ENCODE peak calls at places on chromosomes 3 and 15, in four cellular contexts. W is fibroblast of lung, H is psoas muscle, P is right atrium auricular region. U is an unnamed sample. For H3K27me3, the result is how much of the 10 kb centered on the place peaks cover.

GRCh38 chr3:193929373-193929772 is 206.6 kb upstream of the HES1 start:
- DNase-seq in H (no peak), P (no peak), W (no peak), U (no peak)

GRCh38 chr3:159669753-159670152 is 318.9 kb upstream of the IL12A start:
- DNase-seq in W (peak), P (no peak), H (no peak), U (no peak)

GRCh38 chr15:78691873-78692421 is 50.9 kb upstream of the CHRNB4 start:
- DNase-seq in H (no peak), W (no peak), P (no peak), U (no peak)

GRCh38 chr3:131806736-131807135 is 228.1 kb downstream of the CPNE4 start:
- DNase-seq in H (no peak), W (no peak), P (no peak), U (no peak)

GRCh38 chr3:152302521-152303021 is 33.8 kb downstream of the MBNL1 start:
- DNase-seq in P (no peak), W (peak), H (peak), U (peak)

GRCh38 chr15:75785771-75786563 is 57.3 kb upstream of the UBE2Q2 start:
- DNase-seq in W (peak), P (no peak), H (no peak), U (no peak)

GRCh38 chr3:13840456-13840855 is 39.4 kb downstream of the WNT7A start:
- DNase-seq in P (no peak), H (no peak), W (no peak), U (no peak)

GRCh38 chr3:188915137-188915536 is 256.6 kb upstream of the TPRG1 start:
- DNase-seq in W (peak), P (no peak), H (no peak), U (no peak)

GRCh38 chr15:30859091-30859874 is 44.4 kb upstream of the FAN1 start:
- DNase-seq in P (no peak), W (peak), H (no peak), U (peak)

GRCh38 chr15:51076898-51077564 is 17.7 kb downstream of the TNFAIP8L3 start:
- DNase-seq in W (peak), P (peak), H (peak), U (peak)

GRCh38 chr3:54313418-54313817 is 191.1 kb downstream of the CACNA2D3 start:
- DNase-seq in P (no peak), H (no peak), W (no peak), U (no peak)

GRCh38 chr15:85710340-85710842 is 84.3 kb downstream of the KLHL25 start:
- DNase-seq in W (no peak), P (no peak), H (no peak), U (no peak)

GRCh38 chr15:82021992-82022391 is 23.8 kb downstream of the MEX3B start:
- DNase-seq in P (no peak), H (no peak), W (peak), U (peak)

GRCh38 chr15:41936649-41937567 is 35.4 kb downstream of the EHD4 start:
- DNase-seq in W (no peak), H (peak), P (peak), U (peak)

GRCh38 chr3:150341893-150342292 is 66.2 kb upstream of the TSC22D2 start:
- DNase-seq in P (no peak), W (no peak), H (peak), U (no peak)

GRCh38 chr3:126051741-126052140 is 32.2 kb downstream of the SLC41A3 start:
- DNase-seq in W (no peak), H (no peak), P (peak), U (no peak)

GRCh38 chr3:114454592-114455251 is 160.9 kb downstream of the TIGIT start:
- DNase-seq in W (peak), H (no peak), P (no peak), U (no peak)

GRCh38 chr3:18012464-18012863 is 270.0 kb upstream of the TBC1D5 start:
- DNase-seq in P (no peak), W (no peak), H (no peak), U (no peak)

GRCh38 chr3:151918253-151919029 is 45.0 kb downstream of the SUCNR1 start:
- DNase-seq in W (peak), P (no peak), H (no peak), U (peak)

GRCh38 chr15:47514251-47514652 is 203.1 kb upstream of the SEMA6D start:
- DNase-seq in P (no peak), W (peak), H (no peak), U (peak)

GRCh38 chr3:82022836-82023235 is 261.4 kb upstream of the GBE1 start:
- DNase-seq in W (no peak), H (no peak), P (no peak), U (no peak)

GRCh38 chr3:62211675-62212429 is 161.5 kb downstream of the FEZF2 start:
- DNase-seq in W (no peak), P (peak), H (no peak), U (no peak)

GRCh38 chr3:25265284-25265683 is 162.8 kb upstream of the RARB start:
- DNase-seq in H (no peak), W (no peak), P (no peak), U (no peak)

GRCh38 chr15:59306520-59307163 is 66.0 kb downstream of the MYO1E start:
- DNase-seq in P (no peak), H (no peak), W (peak), U (no peak)

GRCh38 chr3:99128740-99129505 is 227.4 kb upstream of the DCBLD2 start:
- DNase-seq in P (no peak), H (no peak), W (peak), U (peak)

GRCh38 chr3:42053476-42053875 is 37.7 kb upstream of the TRAK1 start:
- DNase-seq in P (peak), H (peak), W (no peak), U (no peak)

GRCh38 chr15:65326109-65326508 is 21.6 kb downstream of the RNU5B-1 start:
- DNase-seq in W (no peak), H (peak), P (no peak), U (no peak)

GRCh38 chr15:62734706-62735105 is 307.8 kb upstream of the TPM1 start:
- DNase-seq in W (no peak), P (no peak), H (no peak), U (no peak)

GRCh38 chr15:62297933-62298332 is 132.8 kb upstream of the C2CD4B start:
- DNase-seq in H (no peak), P (no peak), W (no peak), U (no peak)

GRCh38 chr3:184872200-184872599 is 60.2 kb downstream of the VPS8 start:
- DNase-seq in W (no peak), P (no peak), H (no peak), U (no peak)

GRCh38 chr3:177035678-177036077 is 161.6 kb downstream of the TBL1XR1 start:
- DNase-seq in P (no peak), H (no peak), W (no peak), U (no peak)

GRCh38 chr3:80190051-80190450 is 422.3 kb upstream of the ROBO1 start:
- DNase-seq in P (no peak), W (peak), H (no peak), U (peak)

GRCh38 chr3:83655083-83655482 is 1303.7 kb upstream of the CADM2 start:
- DNase-seq in P (no peak), H (no peak), W (no peak), U (no peak)

DNA sequence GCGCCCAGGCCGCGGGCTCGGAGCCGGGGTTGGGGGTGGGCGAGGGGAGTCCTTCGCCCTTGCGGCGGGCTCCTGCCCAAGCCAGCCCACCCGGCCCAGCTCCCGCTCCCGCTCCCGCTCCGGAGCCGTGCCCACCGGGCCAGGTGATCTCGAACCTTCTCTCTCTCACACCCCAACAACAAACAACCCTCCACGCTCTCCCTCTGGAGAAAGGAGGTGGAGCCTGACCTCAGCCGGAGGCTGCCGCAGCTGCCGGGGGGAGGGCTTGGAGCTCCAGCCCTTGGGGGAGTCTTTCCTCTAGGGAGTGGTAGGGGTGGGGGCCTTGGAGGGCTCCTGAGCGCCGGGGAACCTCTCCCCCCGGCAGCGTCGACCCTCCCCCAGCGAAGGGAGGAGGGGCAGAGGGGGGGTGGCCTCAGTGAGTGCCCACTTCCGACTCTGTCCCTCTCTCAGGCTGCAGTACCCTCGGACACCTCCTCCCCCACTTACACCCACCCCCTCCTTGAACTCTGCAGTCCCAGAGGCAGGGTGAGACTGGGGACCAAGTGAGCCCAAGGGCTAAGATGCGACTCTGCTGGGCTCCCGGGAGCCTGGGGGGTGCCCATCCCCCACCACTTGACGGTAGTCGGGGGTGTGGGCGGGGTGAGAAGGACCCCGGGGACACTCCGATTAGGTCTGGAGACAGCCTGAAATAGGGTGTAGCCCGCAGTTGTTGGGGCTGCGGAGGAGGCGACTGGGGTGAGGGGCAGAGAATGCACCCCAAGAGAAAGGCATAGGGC is 4.4 kb upstream of the BAHD1 start:
- DNase-seq in H (peak), W (no peak), P (no peak), U (no peak)
- H3K4me3 ChIP-seq in H (peak), W (no peak), P (peak), U (peak)

DNA sequence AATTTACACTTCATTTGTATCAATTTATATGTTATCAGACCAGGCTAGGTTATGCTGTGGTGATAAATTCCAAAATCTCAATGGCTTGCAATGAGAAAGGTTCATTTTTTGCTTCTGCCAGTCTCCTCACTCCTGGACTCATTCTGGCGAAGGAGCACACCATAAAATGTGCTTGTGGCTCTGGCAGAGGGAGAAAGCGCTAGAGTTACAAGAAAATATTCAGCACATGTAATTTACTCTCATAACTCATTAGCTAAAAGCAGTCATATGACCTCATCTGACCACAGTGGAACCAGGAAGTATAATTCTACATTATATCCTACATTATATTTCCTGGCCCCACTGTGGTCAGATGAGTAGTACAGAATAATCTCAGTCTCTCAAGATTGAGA is 193.8 kb downstream of the BCHE start:
- DNase-seq in W (peak), P (no peak), H (no peak), U (peak)
- H3K27ac ChIP-seq in W (peak), P (no peak), H (peak), U (peak)

GRCh38 chr15:96414875-96415274 is 84.4 kb downstream of the NR2F2 start:
- DNase-seq in P (no peak), H (no peak), W (no peak), U (no peak)

GRCh38 chr15:96416218-96416933 is 85.9 kb downstream of the NR2F2 start:
- DNase-seq in W (no peak), P (no peak), H (no peak), U (no peak)

GRCh38 chr15:96417760-96418130 is 87.2 kb downstream of the NR2F2 start:
- DNase-seq in P (no peak), W (no peak), H (no peak), U (no peak)

GRCh38 chr15:96416934-96417759 is 86.6 kb downstream of the NR2F2 start:
- DNase-seq in W (peak), P (no peak), H (no peak), U (no peak)

DNA sequence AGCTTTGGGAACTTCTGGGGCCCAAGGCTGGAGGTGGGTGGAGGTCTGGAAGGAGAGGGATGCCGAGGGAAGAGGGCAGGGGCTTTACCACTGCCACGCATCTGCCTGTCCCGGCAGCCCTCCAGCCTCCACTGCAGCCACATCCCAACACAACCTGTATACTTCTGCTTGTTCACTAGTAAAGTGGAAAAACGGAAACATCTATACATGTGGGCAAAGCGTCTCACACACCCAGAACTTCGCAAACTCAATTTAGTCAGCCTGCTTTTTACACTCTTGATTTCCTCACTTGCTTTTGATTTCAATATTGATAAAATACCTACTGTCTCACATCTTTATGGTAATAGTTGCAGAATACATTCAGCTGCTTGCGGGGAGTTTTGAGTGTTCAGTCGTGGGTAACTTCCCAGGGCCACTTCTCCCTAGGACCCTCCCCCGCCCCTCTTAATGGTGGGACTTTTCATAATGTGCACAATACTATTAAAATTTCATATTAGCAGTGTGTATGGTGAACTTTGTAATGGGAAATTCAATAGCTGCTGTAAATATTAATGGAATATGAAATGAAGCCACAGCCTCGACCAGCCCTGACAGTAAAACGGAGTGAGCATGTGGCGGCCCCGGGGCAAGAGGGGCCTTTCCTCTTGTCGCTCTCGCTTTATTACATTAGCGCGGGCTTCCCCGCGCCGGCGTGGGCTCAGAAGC is 85.2 kb downstream of the NR2F2 start:
- DNase-seq in H (no peak), W (no peak), P (no peak), U (no peak)
- H3K27me3 ChIP-seq in H (under half), W (under half), P (under half), U (under half)

GRCh38 chr15:67134577-67135492 is 69.4 kb downstream of the SMAD3 start:
- DNase-seq in H (no peak), P (no peak), W (no peak), U (no peak)
- H3K4me3 ChIP-seq in H (no peak), P (no peak), W (no peak), U (no peak)